ENCODE peak calls at places on chromosomes 1 and 21, in ten cellular contexts. B is omental fat pad; M is BE2C; S is K562; T is cardiac muscle cell; I is CD4-positive, alpha-beta T cell; O is stomach; X is MCF 10A; C is HFF-Myc; Y is choroid plexus epithelial cell. K is an unnamed sample.

GRCh38 chr1:23177438-23178380 is 9.1 kb upstream of the LUZP1 start:
- DNase-seq in O (peak; percentile 64), T (peak; percentile 94), B (no peak), X (peak; percentile 60), C (no peak), I (peak; percentile 58), M (peak; percentile 81), Y (peak; percentile 76), S (peak; percentile 83), K (peak; percentile 62)

GRCh38 chr1:109239580-109240068 is 9.7 kb upstream of the CELSR2 start:
- DNase-seq in T (peak; percentile 41), I (no peak), O (no peak), S (peak; percentile 79), C (no peak), M (peak; percentile 74), X (peak; percentile 75), Y (peak; percentile 70), B (no peak), K (no peak)

GRCh38 chr1:229270547-229271447 is at the start of gene RAB4A:
- DNase-seq in X (peak; percentile 96), B (peak; percentile 35), T (peak; percentile 93), M (peak; percentile 94), C (peak; percentile 44), I (peak; percentile 69), Y (peak; percentile 91), O (peak; percentile 91), S (peak; percentile 100), K (peak; percentile 83)

GRCh38 chr1:17892225-17892624 is 137.1 kb downstream of the ACTL8 start:
- DNase-seq in X (peak; percentile 34), O (peak; percentile 89), M (no peak), C (no peak), Y (no peak), B (no peak), I (no peak), T (no peak), S (no peak), K (no peak)

GRCh38 chr21:45265721-45266517 is 21.8 kb downstream of the POFUT2 start:
- DNase-seq in S (no peak), B (no peak), O (peak; percentile 22), C (no peak), X (no peak), I (no peak), T (no peak), M (no peak), Y (no peak), K (no peak)

GRCh38 chr21:44838038-44838895 is 20.4 kb upstream of the SUMO3 start:
- DNase-seq in O (no peak), B (no peak), X (no peak), C (no peak), I (no peak), T (no peak), S (peak; percentile 72), Y (no peak), M (no peak), K (no peak)

GRCh38 chr1:204624631-204625216 is 60.8 kb downstream of the LRRN2 start:
- DNase-seq in O (no peak), B (no peak), T (no peak), S (peak; percentile 52), M (peak; percentile 43), Y (no peak), C (no peak), I (no peak), X (no peak), K (no peak)

GRCh38 chr1:152967201-152967600 is 3.2 kb upstream of the SPRR4 start:
- DNase-seq in T (no peak), C (no peak), B (no peak), X (peak; percentile 87), I (no peak), Y (no peak), M (no peak), S (no peak), O (peak; percentile 50), K (no peak)

GRCh38 chr1:195791796-195792195 is 816.4 kb downstream of the KCNT2 start:
- DNase-seq in T (no peak), O (no peak), Y (no peak), M (no peak), C (no peak), B (no peak), I (no peak), S (no peak), X (no peak), K (no peak)

GRCh38 chr1:119674110-119674509 is 26.0 kb upstream of the ZNF697 start:
- DNase-seq in C (no peak), Y (peak; percentile 73), T (peak; percentile 77), B (no peak), I (no peak), M (no peak), O (no peak), X (peak; percentile 56), S (no peak), K (no peak)

GRCh38 chr1:55284856-55285255 is 69.7 kb upstream of the USP24 start:
- DNase-seq in M (peak; percentile 13), Y (peak; percentile 72), X (peak; percentile 67), I (no peak), S (no peak), O (no peak), T (peak; percentile 70), C (peak; percentile 29), B (no peak), K (no peak)

GRCh38 chr1:179821524-179821923 is 56.1 kb downstream of the TOR1AIP2 start:
- DNase-seq in C (no peak), S (no peak), O (no peak), B (no peak), X (no peak), T (no peak), I (no peak), Y (no peak), M (no peak), K (no peak)

GRCh38 chr1:218433744-218434143 is 88.6 kb downstream of the TGFB2 start:
- DNase-seq in O (no peak), X (no peak), C (no peak), T (peak; percentile 27), S (no peak), Y (peak; percentile 64), I (no peak), M (no peak), B (no peak), K (no peak)

GRCh38 chr1:46558141-46558963 is 6.9 kb upstream of the KNCN start:
- DNase-seq in O (no peak), C (no peak), M (no peak), S (no peak), I (no peak), Y (no peak), B (no peak), T (no peak), X (no peak), K (no peak)

GRCh38 chr1:151590961-151591360 is 20.9 kb upstream of the SNX27 start:
- DNase-seq in O (no peak), I (no peak), X (no peak), Y (no peak), T (no peak), M (no peak), C (no peak), B (no peak), S (no peak), K (no peak)

GRCh38 chr1:2214541-2215241 is 13.4 kb upstream of the SKI start:
- DNase-seq in S (no peak), Y (no peak), M (no peak), X (no peak), T (no peak), I (no peak), B (no peak), O (no peak), C (no peak), K (no peak)
- TF ChIP-seq CTCF in S (no peak), Y (no peak), M (no peak), X (no peak), T (no peak), I (no peak), B (no peak), O (no peak), C (no peak), K (no peak)

GRCh38 chr21:35696644-35697043 is 363.7 kb downstream of the SETD4 start:
- DNase-seq in M (no peak), O (no peak), B (no peak), T (no peak), I (no peak), X (no peak), Y (peak; percentile 20), S (no peak), C (no peak), K (no peak)
- TF ChIP-seq CTCF in M (no peak), O (no peak), B (no peak), T (no peak), I (no peak), X (no peak), Y (peak; percentile 41), S (no peak), C (no peak), K (no peak)

GRCh38 chr1:235367000-235367908 is at the start of gene TBCE:
- DNase-seq in M (peak; percentile 97), T (peak; percentile 98), I (peak; percentile 76), O (peak; percentile 98), X (peak; percentile 100), C (peak; percentile 91), Y (peak; percentile 98), B (peak; percentile 89), S (peak; percentile 98), K (peak; percentile 85)
- TF ChIP-seq CTCF in M (no peak), T (peak; percentile 21), I (no peak), O (no peak), X (peak; percentile 16), C (no peak), Y (peak; percentile 36), B (no peak), S (no peak), K (no peak)

GRCh38 chr1:226201029-226201593 is 14.6 kb upstream of the ACBD3 start:
- DNase-seq in M (no peak), I (no peak), T (peak; percentile 42), Y (peak; percentile 57), B (no peak), C (no peak), S (no peak), O (no peak), X (peak; percentile 54), K (no peak)

GRCh38 chr1:226203237-226203636 is 16.7 kb upstream of the ACBD3 start:
- DNase-seq in I (no peak), M (no peak), O (no peak), C (no peak), X (no peak), T (no peak), B (no peak), S (no peak), Y (no peak), K (no peak)

GRCh38 chr1:226202246-226202645 is 15.7 kb upstream of the ACBD3 start:
- DNase-seq in M (no peak), O (no peak), I (no peak), S (no peak), B (no peak), C (no peak), Y (no peak), X (no peak), T (no peak), K (no peak)

GRCh38 chr1:226203693-226204092 is 17.2 kb upstream of the ACBD3 start:
- DNase-seq in O (no peak), C (no peak), I (no peak), T (no peak), M (no peak), X (no peak), Y (no peak), B (no peak), S (no peak), K (no peak)

DNA sequence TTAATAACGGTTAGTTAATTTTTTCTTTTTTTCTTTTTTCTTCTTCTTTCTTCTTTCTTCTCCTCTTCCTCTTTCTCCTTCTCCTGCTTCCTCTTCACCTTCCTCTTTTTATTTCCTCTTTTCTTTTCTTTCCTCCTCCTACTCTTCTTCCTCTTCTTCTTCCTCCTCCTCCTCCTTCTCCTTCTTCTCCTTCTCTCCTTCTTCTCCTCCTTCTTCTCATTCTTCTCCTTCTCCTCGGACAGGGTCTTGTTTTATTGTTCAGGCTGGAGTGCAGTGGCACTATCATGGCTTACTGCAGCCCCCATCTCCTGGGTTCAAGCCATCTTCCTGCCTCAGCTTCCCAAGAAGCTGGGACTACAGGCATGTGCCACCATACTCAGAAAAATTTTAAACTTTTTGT is 13.4 kb upstream of the ACBD3 start:
- DNase-seq in T (no peak), X (no peak), S (no peak), M (no peak), O (no peak), Y (no peak), B (no peak), I (no peak), C (no peak), K (no peak)
- TF ChIP-seq CTCF in T (no peak), X (no peak), S (no peak), M (no peak), O (no peak), Y (no peak), B (no peak), I (no peak), C (no peak), K (no peak)

K was measured in natural killer cell.